ENCODE peak calls at places on chromosomes 12 and 14, in seven cellular contexts. D is pancreas, X is neural progenitor cell, E is HCT116, P is transverse colon, Z is esophagus squamous epithelium, V is Peyer's patch. G is an unnamed sample. For H3K36me3, the result is how much of the 10 kb centered on the place peaks cover.

GRCh38 chr12:106288510-106289195 is 13.9 kb upstream of the TCP11L2 start:
- DNase-seq in E (peak), D (no peak), X (no peak), Z (no peak), P (no peak), V (no peak), G (no peak)

GRCh38 chr14:104570869-104571635 is 8.5 kb upstream of the C14orf180 start:
- DNase-seq in P (no peak), Z (no peak), D (no peak), E (no peak), V (no peak), X (peak), G (no peak)

GRCh38 chr12:53976172-53976822 is 1.5 kb upstream of the HOTAIR start:
- DNase-seq in X (no peak), P (no peak), D (no peak), E (no peak), Z (no peak), V (no peak), G (no peak)

GRCh38 chr14:68552597-68552996 is 240.3 kb downstream of the ZFP36L1 start:
- DNase-seq in Z (no peak), P (no peak), X (no peak), D (no peak), V (no peak), E (no peak), G (no peak)

GRCh38 chr14:97010491-97011160 is 213.4 kb downstream of the VRK1 start:
- DNase-seq in P (no peak), E (no peak), X (no peak), D (no peak), Z (no peak), V (no peak), G (no peak)

GRCh38 chr12:24760162-24760561 is 188.7 kb downstream of the BCAT1 start:
- DNase-seq in V (no peak), Z (no peak), X (peak), P (no peak), D (no peak), E (no peak), G (no peak)

GRCh38 chr12:638948-639557 is 24.2 kb downstream of the NINJ2 start:
- DNase-seq in V (no peak), P (no peak), D (no peak), X (no peak), E (no peak), Z (no peak), G (no peak)

GRCh38 chr12:104498211-104498801 is 41.6 kb downstream of the CHST11 start:
- DNase-seq in D (no peak), Z (no peak), X (no peak), P (no peak), E (peak), V (no peak), G (no peak)

GRCh38 chr12:87690236-87690810 is 338.9 kb downstream of the C12orf50 start:
- DNase-seq in E (no peak), X (no peak), D (no peak), V (no peak), Z (no peak), P (no peak), G (no peak)

GRCh38 chr14:72790887-72791566 is 102.9 kb downstream of the DPF3 start:
- DNase-seq in V (no peak), E (no peak), D (no peak), X (no peak), P (no peak), Z (no peak), G (no peak)

GRCh38 chr14:81331229-81332026 is 68.7 kb downstream of the STON2 start:
- DNase-seq in V (no peak), X (peak), P (no peak), D (no peak), Z (no peak), E (no peak), G (no peak)

GRCh38 chr14:105499256-105500035 is 8.4 kb downstream of the TEDC1 start:
- DNase-seq in E (no peak), X (no peak), P (no peak), Z (no peak), V (no peak), D (peak), G (no peak)

GRCh38 chr14:38442208-38442607 is 186.3 kb upstream of the CLEC14A start:
- DNase-seq in P (no peak), V (no peak), X (no peak), Z (no peak), E (no peak), D (no peak), G (no peak)

GRCh38 chr14:98756749-98757148 is 515.2 kb downstream of the BCL11B start:
- DNase-seq in P (no peak), E (no peak), V (no peak), X (no peak), D (no peak), Z (no peak), G (no peak)

GRCh38 chr12:31896514-31897039 is 62.6 kb upstream of the RESF1 start:
- DNase-seq in Z (peak), V (no peak), D (no peak), X (no peak), P (peak), E (no peak), G (no peak)

GRCh38 chr12:50401383-50402155 is 884 bp downstream of the LARP4 start:
- DNase-seq in D (no peak), E (no peak), P (peak), X (peak), Z (no peak), V (no peak), G (no peak)

GRCh38 chr14:56803816-56804535 is 6.3 kb downstream of the OTX2 start:
- DNase-seq in X (no peak), Z (no peak), D (no peak), P (no peak), V (no peak), E (no peak), G (no peak)

GRCh38 chr12:3968523-3968922 is 95.3 kb upstream of the PARP11 start:
- DNase-seq in X (no peak), V (no peak), D (no peak), P (no peak), E (no peak), Z (no peak), G (no peak)
- TF ChIP-seq CTCF in X (no peak), V (no peak), D (no peak), P (no peak), E (no peak), Z (no peak), G (no peak)

GRCh38 chr12:107684990-107685359 is 624 bp upstream of the PWP1 start:
- DNase-seq in Z (no peak), X (peak), P (peak), V (no peak), D (no peak), E (peak), G (no peak)

GRCh38 chr12:107681836-107682820 is 3.5 kb upstream of the PWP1 start:
- DNase-seq in X (no peak), P (no peak), E (no peak), Z (no peak), V (no peak), D (no peak), G (no peak)

GRCh38 chr12:107681455-107681835 is 4.2 kb upstream of the PWP1 start:
- DNase-seq in P (no peak), X (no peak), V (no peak), E (no peak), D (no peak), Z (no peak), G (no peak)

GRCh38 chr12:107685360-107686248 is at the start of gene PWP1:
- DNase-seq in E (peak), P (peak), V (peak), X (peak), Z (peak), D (peak), G (peak)

GRCh38 chr12:107684029-107684790 is 1.4 kb upstream of the PWP1 start:
- DNase-seq in D (no peak), Z (no peak), E (no peak), X (no peak), V (no peak), P (no peak), G (no peak)
- H3K4me3 ChIP-seq in D (no peak), Z (no peak), E (peak), X (peak), V (no peak), P (no peak), G (no peak)

GRCh38 chr12:74620932-74621331 is 83.3 kb downstream of the ATXN7L3B start:
- DNase-seq in V (no peak), P (no peak), D (no peak), Z (no peak), E (no peak), X (no peak), G (no peak)
- H3K36me3 ChIP-seq in V (under half), P (under half), D (under half), Z (under half), E (under half), X (under half), G (under half)

GRCh38 chr12:108282676-108283075 is 56.4 kb downstream of the CMKLR1 start:
- DNase-seq in P (no peak), Z (no peak), E (no peak), D (no peak), X (no peak), V (no peak), G (no peak)

GRCh38 chr12:108273217-108273616 is 65.9 kb downstream of the CMKLR1 start:
- DNase-seq in V (no peak), P (no peak), Z (no peak), D (no peak), E (no peak), X (no peak), G (no peak)

GRCh38 chr12:108271951-108272729 is 67.0 kb downstream of the CMKLR1 start:
- DNase-seq in X (peak), E (no peak), V (no peak), D (no peak), P (no peak), Z (no peak), G (no peak)

GRCh38 chr12:108282160-108282559 is 57.0 kb downstream of the CMKLR1 start:
- DNase-seq in P (no peak), V (no peak), Z (no peak), D (no peak), X (no peak), E (no peak), G (no peak)

GRCh38 chr12:108277613-108278012 is 61.5 kb downstream of the CMKLR1 start:
- DNase-seq in X (no peak), V (no peak), E (no peak), Z (no peak), P (no peak), D (no peak), G (no peak)
- TF ChIP-seq CTCF in X (no peak), V (no peak), E (no peak), Z (no peak), P (no peak), D (no peak), G (no peak)

DNA sequence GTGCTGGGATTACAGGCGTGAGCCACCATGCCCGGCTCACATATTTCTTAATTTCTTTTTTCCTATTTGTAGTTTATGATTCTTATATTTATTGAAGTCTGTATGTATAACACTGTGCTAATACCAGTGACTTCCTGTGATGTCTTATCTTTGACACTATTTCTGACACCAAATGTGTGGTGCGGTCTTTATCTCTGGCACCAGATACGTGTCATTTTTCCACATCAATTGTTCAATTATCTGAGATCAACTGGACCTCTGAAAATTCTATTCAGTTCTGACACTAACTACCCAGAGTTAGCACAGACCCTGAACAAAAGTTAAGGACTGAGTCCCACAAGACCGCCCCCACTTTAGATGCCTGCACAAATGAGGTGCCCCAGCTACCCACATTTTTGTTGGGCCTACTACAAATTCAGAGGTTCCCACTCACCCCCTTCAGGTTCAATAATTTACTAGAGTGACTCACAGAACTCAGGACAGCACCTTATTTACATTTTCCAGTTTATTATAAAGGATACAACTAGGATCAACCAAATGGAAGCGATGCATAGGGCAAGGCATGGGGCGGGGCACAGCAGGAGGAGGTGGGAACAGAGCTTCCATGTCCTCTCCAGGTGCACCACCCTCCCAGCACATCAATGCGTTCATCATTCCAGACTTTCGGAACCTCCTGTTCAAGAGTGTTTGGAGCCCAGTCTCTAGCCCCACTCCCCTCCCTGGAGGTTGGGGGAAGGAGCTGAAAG is 11.6 kb upstream of the SRSF9 start:
- DNase-seq in D (no peak), P (no peak), E (no peak), X (no peak), V (no peak), Z (no peak), G (no peak)
- H3K4me3 ChIP-seq in D (no peak), P (no peak), E (no peak), X (no peak), V (no peak), Z (no peak), G (no peak)

GRCh38 chr14:52485350-52485960 is 66.8 kb downstream of the TXNDC16 start:
- DNase-seq in Z (no peak), D (no peak), P (no peak), V (no peak), E (no peak), X (no peak), G (no peak)
- H3K36me3 ChIP-seq in Z (under half), D (under half), P (under half), V (under half), E (under half), X (under half), G (under half)

DNA sequence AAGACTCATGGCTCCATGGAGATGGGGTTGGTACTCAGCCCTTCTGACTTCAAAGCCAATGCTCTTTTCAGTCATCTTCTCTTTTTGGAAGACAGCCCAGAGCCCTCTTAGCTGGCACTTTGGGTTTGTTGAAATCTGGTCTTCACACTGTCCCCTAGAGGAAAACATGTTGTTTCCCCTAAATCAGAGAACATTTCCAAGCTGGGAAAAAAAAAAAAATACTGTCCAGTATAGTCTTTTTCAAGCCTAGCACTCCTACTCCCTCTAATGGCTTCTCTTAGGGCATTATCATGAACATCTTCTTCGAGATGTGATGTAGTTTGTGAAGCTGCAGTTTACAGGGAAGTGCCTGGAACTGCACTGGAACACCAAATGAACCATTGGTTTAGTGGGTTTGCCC is 3.0 kb upstream of the ZC3H14 start:
- DNase-seq in E (no peak), X (peak), P (no peak), Z (no peak), V (no peak), D (no peak), G (no peak)
- TF ChIP-seq CTCF in E (peak), X (peak), P (peak), Z (no peak), V (peak), D (no peak), G (peak)

G was measured in upper lobe of right lung.